ENCODE peak calls at places on chromosomes 11 and 22, in five cellular contexts. K, G, Z, R and A are unnamed samples.
A peak's percentile ranks its signal among the peaks of the same experiment; 100 is the strongest.

GRCh38 chr11:100872951-100873350 is 185.9 kb downstream of the ARHGAP42 start:
- DNase-seq in K (no peak), G (no peak), Z (no peak), R (no peak), A (no peak)

GRCh38 chr11:69437001-69437875 is 44.2 kb upstream of the LINC01488 start:
- DNase-seq in K (no peak), G (no peak), Z (no peak), R (no peak), A (no peak)

GRCh38 chr22:36244522-36245391 is 5.4 kb upstream of the APOL2 start:
- DNase-seq in K (no peak), G (no peak), Z (no peak), R (no peak), A (no peak)

GRCh38 chr22:24178021-24178431 is 3.3 kb upstream of the SUSD2 start:
- DNase-seq in K (no peak), G (no peak), Z (no peak), R (no peak), A (no peak)

GRCh38 chr11:114399903-114400221 is 449 bp downstream of the C11orf71 start:
- DNase-seq in K (no peak), G (no peak), Z (no peak), R (no peak), A (no peak)

GRCh38 chr11:117259417-117259816 is 26.9 kb downstream of the RNF214 start:
- DNase-seq in K (no peak), G (no peak), Z (no peak), R (no peak), A (no peak)

GRCh38 chr11:96256213-96256580 is 86.8 kb downstream of the MAML2 start:
- DNase-seq in K (no peak), G (no peak), Z (no peak), R (no peak), A (no peak)

GRCh38 chr11:22042081-22042480 is 150.8 kb upstream of the ANO5 start:
- DNase-seq in K (no peak), G (no peak), Z (no peak), R (no peak), A (no peak)

GRCh38 chr11:27934830-27935145 is 173.2 kb downstream of the KIF18A start:
- DNase-seq in K (no peak), G (no peak), Z (no peak), R (peak; percentile 54), A (no peak)

GRCh38 chr22:31248965-31249940 is 37.2 kb downstream of the LIMK2 start:
- DNase-seq in K (no peak), G (no peak), Z (no peak), R (no peak), A (peak; percentile 68)

GRCh38 chr22:24198682-24199052 is 17.4 kb downstream of the SUSD2 start:
- DNase-seq in K (no peak), G (no peak), Z (no peak), R (no peak), A (no peak)

GRCh38 chr22:26482171-26482570 is 1.4 kb downstream of the HPS4 start:
- DNase-seq in K (no peak), G (no peak), Z (no peak), R (no peak), A (no peak)

GRCh38 chr11:71948314-71949027 is 19.6 kb downstream of the RNF121 start:
- DNase-seq in K (no peak), G (no peak), Z (peak; percentile 14), R (no peak), A (no peak)

GRCh38 chr22:18136563-18137320 is 13.2 kb upstream of the USP18 start:
- DNase-seq in K (no peak), G (no peak), Z (no peak), R (no peak), A (no peak)

GRCh38 chr11:20131744-20132666 is 28.3 kb downstream of the DBX1 start:
- DNase-seq in K (no peak), G (peak; percentile 7), Z (peak; percentile 55), R (peak; percentile 46), A (peak; percentile 84)